ENCODE peak calls at places on chromosome 13, in eight cellular contexts. P is LoVo; Z is fibroblast of pulmonary artery; L is WTC11; N is HT1080; J is ovary; Y is naive thymus-derived CD8-positive, alpha-beta T cell; C is C1 segment of cervical spinal cord. F is an unnamed sample.

GRCh38 chr13:36764957-36765356 is 54.1 kb upstream of the RFXAP start:
- DNase-seq in C (no peak), N (no peak), Z (no peak), Y (no peak), P (no peak), L (no peak), J (no peak), F (no peak)

GRCh38 chr13:59450218-59450617 is 713.5 kb downstream of the DIAPH3 start:
- DNase-seq in L (no peak), N (no peak), J (no peak), Z (no peak), P (no peak), Y (no peak), C (no peak), F (no peak)

GRCh38 chr13:110616103-110617101 is 1.1 kb downstream of the NAXD start:
- DNase-seq in C (no peak), L (peak), Z (peak), P (peak), Y (peak), J (peak), N (peak), F (no peak)

GRCh38 chr13:98910501-98910951 is 67.3 kb downstream of the DOCK9 start:
- DNase-seq in N (peak), J (no peak), Y (no peak), L (no peak), C (no peak), P (no peak), Z (peak), F (no peak)

GRCh38 chr13:53782400-53783030 is 753.9 kb downstream of the OLFM4 start:
- DNase-seq in L (no peak), Z (peak), P (peak), C (peak), N (peak), Y (no peak), J (no peak), F (no peak)

GRCh38 chr13:104650426-104650825 is 1584.2 kb upstream of the SLC10A2 start:
- DNase-seq in P (no peak), J (no peak), N (no peak), C (no peak), Y (no peak), L (no peak), Z (no peak), F (no peak)

GRCh38 chr13:41268764-41269163 is 5.4 kb upstream of the MTRF1 start:
- DNase-seq in J (no peak), Y (no peak), N (peak), P (no peak), C (no peak), Z (peak), L (no peak), F (no peak)

GRCh38 chr13:98613591-98613990 is 36.7 kb upstream of the STK24 start:
- DNase-seq in N (no peak), Z (no peak), J (no peak), P (no peak), L (no peak), Y (no peak), C (no peak), F (no peak)

GRCh38 chr13:52387721-52388120 is 18.3 kb downstream of the THSD1 start:
- DNase-seq in J (no peak), P (no peak), N (no peak), C (no peak), Z (no peak), L (no peak), Y (no peak), F (no peak)

F was measured in sciatic nerve.